ENCODE peak calls at places on chromosomes 13 and 19, in seven cellular contexts. O is heart left ventricle, C is A549, B is IMR-90, H is brain microvascular endothelial cell, L is transverse colon, G is SK-N-SH. U is an unnamed sample.

GRCh38 chr13:113351514-113352026 is 12.4 kb downstream of the GRTP1 start:
- DNase-seq in O (no peak), H (no peak), B (no peak), G (no peak), C (no peak), L (no peak), U (peak; percentile 16)

GRCh38 chr13:50588736-50589135 is 254.8 kb downstream of the DLEU7 start:
- DNase-seq in B (no peak), O (no peak), G (no peak), L (no peak), H (no peak), C (no peak), U (no peak)

GRCh38 chr13:28559636-28560259 is 64.8 kb upstream of the FLT1 start:
- DNase-seq in H (no peak), G (no peak), O (no peak), B (no peak), C (no peak), L (no peak), U (no peak)

GRCh38 chr19:51131780-51132680 is 7.3 kb downstream of the SIGLEC9 start:
- DNase-seq in C (peak; percentile 24), H (peak; percentile 79), G (peak; percentile 34), O (peak; percentile 74), L (peak; percentile 31), B (peak; percentile 38), U (peak; percentile 23)

GRCh38 chr13:46855166-46855565 is 41.7 kb downstream of the HTR2A start:
- DNase-seq in L (no peak), H (no peak), G (no peak), B (no peak), C (no peak), O (no peak), U (no peak)

GRCh38 chr19:1469936-1470863 is 8.8 kb downstream of the C19orf25 start:
- DNase-seq in B (no peak), H (no peak), L (peak; percentile 67), C (no peak), G (no peak), O (peak; percentile 64), U (peak; percentile 42)

GRCh38 chr19:6340493-6341201 is 7.2 kb upstream of the ACER1 start:
- DNase-seq in B (no peak), G (no peak), L (no peak), O (no peak), C (no peak), H (no peak), U (no peak)

GRCh38 chr19:43594710-43595604 is 977 bp downstream of the IRGQ start:
- DNase-seq in L (peak; percentile 62), C (peak; percentile 76), G (peak; percentile 76), B (peak; percentile 69), H (peak; percentile 45), O (peak; percentile 63), U (peak; percentile 43)

GRCh38 chr19:58157045-58157728 is 6.6 kb upstream of the ZNF329 start:
- DNase-seq in O (no peak), G (no peak), C (no peak), L (no peak), B (no peak), H (no peak), U (no peak)

GRCh38 chr13:110716235-110716505 is 2.7 kb downstream of the ING1 start:
- DNase-seq in G (no peak), L (peak; percentile 69), O (peak; percentile 51), B (no peak), H (peak; percentile 6), C (peak; percentile 13), U (peak; percentile 72)
- TF ChIP-seq CTCF in G (peak; percentile 4), L (no peak), O (no peak), B (no peak), H (no peak), C (no peak), U (no peak)

GRCh38 chr19:7874080-7874856 is at the start of gene PRR36:
- DNase-seq in B (no peak), H (no peak), O (peak; percentile 52), L (no peak), G (peak; percentile 93), C (peak; percentile 56), U (peak; percentile 83)
- H3K4me3 ChIP-seq in B (peak within 1 kb of the TSS; percentile 17), H (peak within 1 kb of the TSS; percentile 5), O (peak within 1 kb of the TSS; percentile 25), L (peak within 1 kb of the TSS; percentile 27), G (peak within 1 kb of the TSS; percentile 47), C (peak within 1 kb of the TSS; percentile 86), U (peak within 1 kb of the TSS; percentile 24)

GRCh38 chr19:46887240-46887782 is 26.5 kb downstream of the ARHGAP35 start:
- DNase-seq in L (no peak), O (no peak), H (no peak), B (no peak), G (no peak), C (no peak), U (no peak)

GRCh38 chr19:46890423-46891170 is 29.8 kb downstream of the ARHGAP35 start:
- DNase-seq in G (no peak), C (peak; percentile 87), H (peak; percentile 64), L (no peak), O (no peak), B (peak; percentile 92), U (no peak)

GRCh38 chr19:46882034-46882433 is 21.2 kb downstream of the ARHGAP35 start:
- DNase-seq in B (no peak), L (no peak), C (no peak), O (no peak), H (no peak), G (no peak), U (no peak)

GRCh38 chr19:46885411-46885810 is 24.6 kb downstream of the ARHGAP35 start:
- DNase-seq in B (no peak), C (no peak), L (no peak), G (no peak), O (no peak), H (no peak), U (no peak)

DNA sequence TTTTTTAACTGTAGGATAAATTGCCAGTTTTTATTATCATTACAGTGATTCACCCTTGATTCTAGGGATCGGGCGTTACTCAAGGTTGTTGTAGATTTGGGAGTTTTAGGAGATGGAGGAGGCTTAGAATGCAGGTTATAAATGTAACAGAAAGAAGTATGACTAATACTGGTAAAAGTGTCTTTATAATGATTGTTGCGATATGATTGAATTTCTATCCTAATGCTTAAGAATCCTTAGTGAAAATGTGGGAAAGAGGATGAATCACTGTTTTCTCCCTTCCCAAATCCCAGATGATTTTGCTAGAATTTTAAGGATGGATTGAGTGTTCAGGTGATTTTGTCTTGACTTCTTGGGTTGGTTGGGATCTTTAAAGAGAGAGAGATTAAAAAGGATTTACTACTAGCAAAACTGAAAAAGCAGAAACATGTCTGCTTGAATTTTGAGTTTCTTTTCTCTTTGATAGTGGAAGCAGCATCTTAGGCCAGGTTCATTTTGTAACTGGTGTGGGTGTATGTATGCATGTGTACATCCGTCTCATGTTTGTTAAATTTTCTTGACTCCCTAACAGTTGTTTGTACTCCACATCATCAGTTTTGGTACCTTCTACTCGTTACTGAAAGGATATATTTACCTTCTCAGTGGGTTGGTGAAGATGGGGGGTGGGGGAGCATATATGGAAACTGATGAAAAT is 25.9 kb downstream of the ARHGAP35 start:
- DNase-seq in O (no peak), B (peak; percentile 30), H (no peak), G (no peak), C (no peak), L (no peak), U (no peak)
- H3K27ac ChIP-seq in O (no peak overlapping the region), B (no peak overlapping the region), H (peak overlapping the region; percentile 27), G (no peak overlapping the region), C (no peak overlapping the region), L (no peak overlapping the region), U (no peak overlapping the region)

DNA sequence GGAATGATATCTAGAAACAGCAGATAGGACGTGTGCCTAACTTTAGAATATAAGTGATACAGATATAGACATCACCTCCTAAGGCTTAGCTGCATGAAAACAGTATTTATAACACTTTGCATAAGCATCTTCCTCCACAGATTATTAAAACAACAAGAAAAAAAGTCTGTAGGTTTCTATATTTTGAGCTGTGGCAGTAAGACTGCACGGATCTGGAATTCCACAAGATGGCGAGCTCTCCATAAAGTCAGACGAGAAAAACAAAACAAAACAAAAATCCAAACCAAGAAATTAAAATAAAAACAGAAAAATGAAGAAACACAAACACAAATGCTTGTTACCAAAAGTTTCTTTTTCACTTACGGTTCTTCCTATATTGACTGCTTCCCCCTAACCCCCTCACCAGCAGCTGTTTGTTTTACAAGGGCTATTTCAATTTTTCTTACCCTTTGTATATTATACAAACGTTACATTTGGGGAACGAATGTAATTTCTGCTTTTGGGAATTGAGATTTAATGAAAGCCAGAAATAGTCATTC is 285.8 kb downstream of the MYO16 start:
- DNase-seq in C (peak; percentile 49), B (peak; percentile 50), H (peak; percentile 53), G (peak; percentile 41), L (no peak), O (no peak), U (no peak)
- TF ChIP-seq CTCF in C (peak; percentile 76), B (peak; percentile 70), H (peak; percentile 78), G (peak; percentile 76), L (no peak), O (peak; percentile 47), U (no peak)

GRCh38 chr19:22421797-22422196 is 349 bp downstream of the ZNF98 start:
- DNase-seq in L (no peak), H (no peak), C (no peak), G (no peak), B (no peak), O (no peak), U (peak; percentile 2)
- H3K4me3 ChIP-seq in L (no peak overlapping the region), H (no peak overlapping the region), C (no peak overlapping the region), G (no peak overlapping the region), B (no peak overlapping the region), O (no peak overlapping the region), U (no peak overlapping the region)

U was measured in thyroid gland.